ENCODE peak calls at places on chromosomes 16 and 17, in seven cellular contexts. R, N, D, J, C, Y and K are unnamed samples.

GRCh38 chr17:3447625-3448024 is 14.0 kb upstream of the OR1E2 start:
- DNase-seq in R (no peak), N (no peak), D (no peak), J (no peak), C (no peak), Y (peak), K (no peak)

GRCh38 chr17:75808905-75809621 is 24.5 kb downstream of the UNK start:
- DNase-seq in R (peak), N (peak), D (no peak), J (peak), C (peak), Y (no peak), K (no peak)

GRCh38 chr16:81071816-81072215 is 5.2 kb downstream of the C16orf46 start:
- DNase-seq in R (no peak), N (peak), D (no peak), J (no peak), C (no peak), Y (peak), K (peak)

GRCh38 chr16:26642047-26642664 is 424.6 kb upstream of the C16orf82 start:
- DNase-seq in R (no peak), N (no peak), D (no peak), J (no peak), C (no peak), Y (no peak), K (no peak)

GRCh38 chr16:53629151-53629550 is 74.5 kb downstream of the RPGRIP1L start:
- DNase-seq in R (no peak), N (no peak), D (no peak), J (no peak), C (no peak), Y (no peak), K (no peak)

GRCh38 chr16:90016339-90016950 is 2.8 kb downstream of the DBNDD1 start:
- DNase-seq in R (no peak), N (no peak), D (no peak), J (no peak), C (no peak), Y (no peak), K (no peak)

GRCh38 chr16:23269248-23270091 is 32.6 kb upstream of the SCNN1B start:
- DNase-seq in R (no peak), N (no peak), D (no peak), J (no peak), C (no peak), Y (peak), K (no peak)

GRCh38 chr16:89696598-89697128 is 4.8 kb downstream of the SPATA2L start:
- DNase-seq in R (no peak), N (no peak), D (no peak), J (no peak), C (peak), Y (no peak), K (no peak)

GRCh38 chr17:1714980-1715802 is 5.0 kb upstream of the TLCD2 start:
- DNase-seq in R (no peak), N (peak), D (no peak), J (peak), C (no peak), Y (peak), K (peak)

GRCh38 chr16:11692651-11693050 is 24.4 kb downstream of the SNN start:
- DNase-seq in R (no peak), N (no peak), D (no peak), J (no peak), C (no peak), Y (no peak), K (no peak)

GRCh38 chr16:48978501-48978900 is 303.1 kb downstream of the CBLN1 start:
- DNase-seq in R (no peak), N (no peak), D (no peak), J (no peak), C (no peak), Y (no peak), K (no peak)

GRCh38 chr17:14306602-14307001 is 5.7 kb downstream of the HS3ST3B1 start:
- DNase-seq in R (no peak), N (no peak), D (no peak), J (no peak), C (no peak), Y (no peak), K (no peak)

GRCh38 chr16:84780063-84780462 is 39.7 kb upstream of the CRISPLD2 start:
- DNase-seq in R (no peak), N (no peak), D (no peak), J (no peak), C (no peak), Y (no peak), K (no peak)

GRCh38 chr16:13083687-13084086 is 182.3 kb downstream of the SHISA9 start:
- DNase-seq in R (no peak), N (no peak), D (no peak), J (no peak), C (no peak), Y (no peak), K (no peak)

GRCh38 chr17:71363661-71364060 is 757.2 kb upstream of the SOX9 start:
- DNase-seq in R (no peak), N (no peak), D (no peak), J (no peak), C (no peak), Y (no peak), K (no peak)

GRCh38 chr16:29303520-29303919 is 103.0 kb downstream of the NPIPB11 start:
- DNase-seq in R (peak), N (no peak), D (no peak), J (no peak), C (no peak), Y (no peak), K (no peak)

GRCh38 chr17:77076046-77076882 is 64.5 kb upstream of the SEC14L1 start:
- DNase-seq in R (no peak), N (peak), D (no peak), J (no peak), C (no peak), Y (no peak), K (no peak)

GRCh38 chr16:21100447-21100846 is 50.2 kb downstream of the DNAH3 start:
- DNase-seq in R (no peak), N (peak), D (no peak), J (no peak), C (no peak), Y (peak), K (peak)

GRCh38 chr17:22265807-22266206 is 573.5 kb downstream of the KCNJ18 start:
- DNase-seq in R (no peak), N (no peak), D (no peak), J (peak), C (peak), Y (no peak), K (no peak)